ENCODE peak calls at places on chromosomes 1 and 21, in eight cellular contexts. O is kidney epithelial cell; M is activated naive CD4-positive, alpha-beta T cell; R is stimulated activated CD4-positive, alpha-beta T cell treated with anti-CD3 and anti-CD28 coated beads, Interleukin-15, amount 100 ng/mL, for 24 hours; S is germinal center; F is ACHN; J is AG08395; C is CD8-positive, alpha-beta memory T cell. Y is an unnamed sample.

GRCh38 chr1:98546319-98546718 is 115.2 kb upstream of the SNX7 start:
- DNase-seq in O (no peak), M (no peak), R (no peak), S (no peak), F (no peak), J (no peak), C (no peak), Y (no peak)

GRCh38 chr1:219875860-219876259 is 52.5 kb downstream of the SLC30A10 start:
- DNase-seq in O (no peak), M (no peak), R (no peak), S (no peak), F (no peak), J (no peak), C (no peak), Y (no peak)

GRCh38 chr1:93338426-93338825 is 7.3 kb upstream of the DR1 start:
- DNase-seq in O (peak), M (no peak), R (no peak), S (no peak), F (peak), J (peak), C (no peak), Y (no peak)

GRCh38 chr1:155126494-155127104 is 1.1 kb upstream of the EFNA1 start:
- DNase-seq in O (no peak), M (no peak), R (peak), S (no peak), F (peak), J (no peak), C (peak), Y (peak)

GRCh38 chr21:44375281-44375651 is 21.8 kb downstream of the TRPM2 start:
- DNase-seq in O (no peak), M (no peak), R (no peak), S (no peak), F (no peak), J (no peak), C (peak), Y (peak)

GRCh38 chr1:101587749-101588148 is 350.9 kb downstream of the S1PR1 start:
- DNase-seq in O (no peak), M (no peak), R (no peak), S (no peak), F (peak), J (no peak), C (no peak), Y (peak)

GRCh38 chr21:31064803-31065202 is 26.5 kb upstream of the KRTAP19-8 start:
- DNase-seq in O (no peak), M (no peak), R (no peak), S (no peak), F (no peak), J (no peak), C (no peak), Y (no peak)

GRCh38 chr1:12617901-12618660 is at the start of gene DHRS3:
- DNase-seq in O (peak), M (peak), R (peak), S (peak), F (peak), J (peak), C (peak), Y (peak)

GRCh38 chr21:16708431-16708830 is 804.4 kb upstream of the CXADR start:
- DNase-seq in O (no peak), M (no peak), R (no peak), S (no peak), F (no peak), J (peak), C (no peak), Y (no peak)

GRCh38 chr1:228870041-228870713 is 134.9 kb downstream of the RHOU start:
- DNase-seq in O (no peak), M (no peak), R (no peak), S (no peak), F (no peak), J (no peak), C (no peak), Y (no peak)

GRCh38 chr1:5915587-5916571 is 76.3 kb downstream of the NPHP4 start:
- DNase-seq in O (no peak), M (no peak), R (peak), S (peak), F (peak), J (peak), C (no peak), Y (peak)

GRCh38 chr21:34365794-34366193 is 2.0 kb downstream of the KCNE2 start:
- DNase-seq in O (no peak), M (no peak), R (no peak), S (no peak), F (no peak), J (no peak), C (no peak), Y (no peak)

GRCh38 chr1:75672528-75673393 is 51.7 kb upstream of the ACADM start:
- DNase-seq in O (peak), M (no peak), R (no peak), S (no peak), F (peak), J (peak), C (no peak), Y (no peak)

GRCh38 chr1:34460193-34460592 is 283.5 kb downstream of the C1orf94 start:
- DNase-seq in O (no peak), M (no peak), R (peak), S (peak), F (peak), J (peak), C (peak), Y (peak)

GRCh38 chr1:40848530-40849189 is 13.5 kb downstream of the CITED4 start:
- DNase-seq in O (no peak), M (no peak), R (peak), S (no peak), F (peak), J (peak), C (no peak), Y (peak)

GRCh38 chr1:42282867-42283583 is 52.0 kb downstream of the FOXJ3 start:
- DNase-seq in O (peak), M (no peak), R (no peak), S (no peak), F (peak), J (no peak), C (no peak), Y (no peak)

GRCh38 chr1:43444827-43445225 is 8.9 kb downstream of the HYI start:
- DNase-seq in O (no peak), M (no peak), R (no peak), S (no peak), F (no peak), J (no peak), C (no peak), Y (peak)

GRCh38 chr1:10155087-10155712 is 55.2 kb upstream of the KIF1B start:
- DNase-seq in O (no peak), M (no peak), R (no peak), S (no peak), F (no peak), J (no peak), C (no peak), Y (no peak)

GRCh38 chr1:185654199-185654951 is 79.8 kb upstream of the HMCN1 start:
- DNase-seq in O (no peak), M (no peak), R (no peak), S (no peak), F (no peak), J (no peak), C (no peak), Y (no peak)

GRCh38 chr1:167107456-167107855 is 13.6 kb downstream of the STYXL2 start:
- DNase-seq in O (no peak), M (no peak), R (no peak), S (no peak), F (no peak), J (no peak), C (no peak), Y (no peak)

GRCh38 chr21:45877160-45877438 is 104.5 kb upstream of the COL6A1 start:
- DNase-seq in O (no peak), M (no peak), R (no peak), S (no peak), F (no peak), J (no peak), C (no peak), Y (no peak)

GRCh38 chr1:228090613-228091081 is 8.1 kb downstream of the ARF1 start:
- DNase-seq in O (no peak), M (no peak), R (no peak), S (no peak), F (no peak), J (no peak), C (no peak), Y (no peak)

GRCh38 chr1:115133440-115133839 is 44.1 kb upstream of the TSPAN2 start:
- DNase-seq in O (no peak), M (no peak), R (no peak), S (no peak), F (no peak), J (no peak), C (no peak), Y (no peak)

GRCh38 chr1:231629132-231629531 is 2.5 kb downstream of the DISC1 start:
- DNase-seq in O (no peak), M (no peak), R (peak), S (no peak), F (no peak), J (no peak), C (peak), Y (no peak)

GRCh38 chr1:36087233-36088123 is 1.2 kb upstream of the ADPRS start:
- DNase-seq in O (no peak), M (no peak), R (no peak), S (no peak), F (no peak), J (no peak), C (no peak), Y (peak)

GRCh38 chr1:115840615-115841460 is at the start of gene NHLH2:
- DNase-seq in O (no peak), M (no peak), R (no peak), S (no peak), F (no peak), J (no peak), C (no peak), Y (no peak)

GRCh38 chr1:160030657-160031367 is 978 bp downstream of the PIGM start:
- DNase-seq in O (no peak), M (no peak), R (peak), S (peak), F (peak), J (no peak), C (peak), Y (no peak)

GRCh38 chr1:157880621-157881020 is 39.0 kb upstream of the CD5L start:
- DNase-seq in O (no peak), M (no peak), R (no peak), S (no peak), F (no peak), J (no peak), C (no peak), Y (no peak)

GRCh38 chr1:154749078-154749760 is 120.9 kb downstream of the KCNN3 start:
- DNase-seq in O (no peak), M (no peak), R (peak), S (no peak), F (peak), J (peak), C (no peak), Y (peak)

GRCh38 chr1:38076038-38076437 is 29.4 kb upstream of the POU3F1 start:
- DNase-seq in O (no peak), M (no peak), R (no peak), S (no peak), F (peak), J (no peak), C (no peak), Y (no peak)

GRCh38 chr1:159173303-159173702 is 1.9 kb downstream of the CADM3 start:
- DNase-seq in O (no peak), M (no peak), R (no peak), S (no peak), F (no peak), J (no peak), C (no peak), Y (no peak)

GRCh38 chr1:106975944-106976343 is 80.5 kb upstream of the PRMT6 start:
- DNase-seq in O (no peak), M (no peak), R (no peak), S (no peak), F (peak), J (no peak), C (no peak), Y (no peak)

GRCh38 chr1:234629026-234629425 is 19.0 kb upstream of the IRF2BP2 start:
- DNase-seq in O (no peak), M (no peak), R (no peak), S (no peak), F (no peak), J (no peak), C (no peak), Y (no peak)

GRCh38 chr1:221620437-221621384 is 121.2 kb downstream of the DUSP10 start:
- DNase-seq in O (no peak), M (no peak), R (no peak), S (no peak), F (no peak), J (peak), C (no peak), Y (peak)

GRCh38 chr1:14698206-14698605 is 99.7 kb downstream of the KAZN start:
- DNase-seq in O (no peak), M (no peak), R (no peak), S (no peak), F (no peak), J (no peak), C (no peak), Y (no peak)

GRCh38 chr1:6864166-6864565 is 78.9 kb downstream of the CAMTA1 start:
- DNase-seq in O (no peak), M (no peak), R (no peak), S (no peak), F (no peak), J (no peak), C (no peak), Y (no peak)

GRCh38 chr1:245154429-245155185 is at the start of gene KIF26B:
- DNase-seq in O (no peak), M (no peak), R (peak), S (peak), F (peak), J (peak), C (peak), Y (no peak)

GRCh38 chr1:157137051-157137772 is 983 bp downstream of the ETV3 start:
- DNase-seq in O (no peak), M (no peak), R (no peak), S (peak), F (peak), J (peak), C (peak), Y (no peak)

GRCh38 chr21:42149656-42150457 is 69.1 kb upstream of the ABCG1 start:
- DNase-seq in O (no peak), M (no peak), R (no peak), S (no peak), F (no peak), J (no peak), C (no peak), Y (no peak)

GRCh38 chr1:205350626-205351235 is 6.0 kb downstream of the KLHDC8A start:
- DNase-seq in O (no peak), M (no peak), R (no peak), S (no peak), F (no peak), J (no peak), C (no peak), Y (no peak)

Y was measured in left lobe of liver.